ENCODE peak calls at places on chromosomes 2 and 18, in eight cellular contexts. K is Peyer's patch, Y is GM12892, X is IMR-90, Z is body of pancreas, C is HepG2, M is A549, O is H54. A is an unnamed sample.

GRCh38 chr2:124708661-124709060 is 683.6 kb downstream of the CNTNAP5 start:
- DNase-seq in K (no peak), Y (no peak), X (no peak), Z (no peak), C (no peak), M (no peak), O (no peak), A (no peak)

GRCh38 chr2:119808516-119809147 is 48.9 kb downstream of the PTPN4 start:
- DNase-seq in K (no peak), Y (no peak), X (no peak), Z (no peak), C (no peak), M (no peak), O (no peak), A (no peak)

GRCh38 chr18:421236-422155 is 79.0 kb downstream of the COLEC12 start:
- DNase-seq in K (no peak), Y (no peak), X (peak), Z (peak), C (peak), M (no peak), O (no peak), A (no peak)

GRCh38 chr2:28656937-28657615 is 94.6 kb upstream of the PPP1CB start:
- DNase-seq in K (no peak), Y (no peak), X (no peak), Z (no peak), C (peak), M (no peak), O (no peak), A (no peak)

GRCh38 chr2:54966165-54966819 is 84.0 kb downstream of the RTN4 start:
- DNase-seq in K (no peak), Y (no peak), X (no peak), Z (no peak), C (no peak), M (no peak), O (no peak), A (no peak)

GRCh38 chr18:6605115-6605869 is 124.2 kb upstream of the ARHGAP28 start:
- DNase-seq in K (no peak), Y (no peak), X (peak), Z (no peak), C (no peak), M (no peak), O (no peak), A (no peak)

GRCh38 chr2:43100883-43101662 is 125.3 kb downstream of the ZFP36L2 start:
- DNase-seq in K (no peak), Y (no peak), X (peak), Z (peak), C (no peak), M (no peak), O (no peak), A (no peak)

GRCh38 chr2:152415231-152415642 is 80.3 kb downstream of the FMNL2 start:
- DNase-seq in K (no peak), Y (no peak), X (peak), Z (peak), C (peak), M (no peak), O (no peak), A (no peak)

GRCh38 chr2:53770264-53770663 is 2.7 kb downstream of the CHAC2 start:
- DNase-seq in K (no peak), Y (no peak), X (no peak), Z (no peak), C (no peak), M (no peak), O (no peak), A (no peak)

GRCh38 chr2:53769318-53769945 is 1.8 kb downstream of the CHAC2 start:
- DNase-seq in K (no peak), Y (no peak), X (no peak), Z (no peak), C (no peak), M (no peak), O (no peak), A (no peak)

GRCh38 chr2:53765749-53766148 is 1.9 kb upstream of the CHAC2 start:
- DNase-seq in K (no peak), Y (no peak), X (no peak), Z (no peak), C (no peak), M (no peak), O (no peak), A (no peak)

GRCh38 chr2:53768233-53768542 is 584 bp downstream of the CHAC2 start:
- DNase-seq in K (no peak), Y (no peak), X (no peak), Z (no peak), C (no peak), M (peak), O (no peak), A (no peak)

GRCh38 chr2:53767405-53768232 is at the start of gene CHAC2:
- DNase-seq in K (peak), Y (peak), X (peak), Z (peak), C (peak), M (peak), O (peak), A (peak)
- TF ChIP-seq POLR2A in K (no peak), Y (peak), X (peak), Z (peak), C (peak), M (peak), O (peak), A (peak)

GRCh38 chr2:64751286-64752260 is 97.9 kb upstream of the SERTAD2 start:
- DNase-seq in K (peak), Y (peak), X (peak), Z (peak), C (peak), M (peak), O (peak), A (peak)
- TF ChIP-seq POLR2A in K (peak), Y (peak), X (peak), Z (peak), C (peak), M (peak), O (peak), A (no peak)

DNA sequence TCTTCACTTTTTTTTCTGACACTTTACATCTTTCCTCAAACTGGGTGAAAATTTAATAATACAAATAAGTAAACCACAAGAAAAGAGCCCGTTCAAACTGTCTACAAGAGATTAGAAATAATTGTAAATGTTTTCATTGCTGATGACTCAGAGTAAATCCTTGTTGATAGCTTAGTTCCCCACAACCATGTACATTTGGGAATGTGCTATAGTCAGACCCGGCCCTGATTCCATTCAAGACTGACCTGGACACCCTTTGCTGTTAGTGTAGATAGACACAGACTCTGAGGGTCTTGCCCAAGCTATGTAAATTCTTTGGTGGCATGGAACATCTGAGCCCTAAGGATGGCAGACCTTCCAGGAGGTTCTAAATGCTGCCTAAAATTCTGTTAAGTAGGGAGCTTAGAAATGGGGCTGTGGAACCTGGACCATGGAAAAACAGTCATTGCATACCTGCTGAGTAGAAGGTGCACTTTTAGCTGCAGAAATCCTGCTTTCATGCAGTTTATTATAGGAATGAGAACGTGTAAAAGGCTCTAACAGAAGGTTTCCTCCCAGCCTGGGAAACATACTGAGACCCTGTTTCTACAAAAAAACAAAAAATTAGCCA is 3.7 kb downstream of the MALT1 start:
- DNase-seq in K (no peak), Y (no peak), X (peak), Z (no peak), C (no peak), M (no peak), O (peak), A (no peak)
- TF ChIP-seq POLR2A in K (no peak), Y (no peak), X (no peak), Z (no peak), C (no peak), M (no peak), O (no peak), A (peak)

GRCh38 chr2:26246818-26247217 is 2.1 kb downstream of the HADHB start:
- DNase-seq in K (no peak), Y (no peak), X (peak), Z (no peak), C (no peak), M (no peak), O (no peak), A (no peak)

GRCh38 chr2:26245231-26245732 is 543 bp downstream of the HADHB start:
- DNase-seq in K (peak), Y (no peak), X (peak), Z (peak), C (peak), M (peak), O (no peak), A (no peak)

GRCh38 chr2:26243643-26244478 is 571 bp downstream of the HADHA start:
- DNase-seq in K (no peak), Y (no peak), X (peak), Z (no peak), C (no peak), M (peak), O (no peak), A (peak)

GRCh38 chr2:26245810-26246209 is 1.1 kb downstream of the HADHB start:
- DNase-seq in K (no peak), Y (no peak), X (peak), Z (no peak), C (peak), M (no peak), O (no peak), A (peak)

DNA sequence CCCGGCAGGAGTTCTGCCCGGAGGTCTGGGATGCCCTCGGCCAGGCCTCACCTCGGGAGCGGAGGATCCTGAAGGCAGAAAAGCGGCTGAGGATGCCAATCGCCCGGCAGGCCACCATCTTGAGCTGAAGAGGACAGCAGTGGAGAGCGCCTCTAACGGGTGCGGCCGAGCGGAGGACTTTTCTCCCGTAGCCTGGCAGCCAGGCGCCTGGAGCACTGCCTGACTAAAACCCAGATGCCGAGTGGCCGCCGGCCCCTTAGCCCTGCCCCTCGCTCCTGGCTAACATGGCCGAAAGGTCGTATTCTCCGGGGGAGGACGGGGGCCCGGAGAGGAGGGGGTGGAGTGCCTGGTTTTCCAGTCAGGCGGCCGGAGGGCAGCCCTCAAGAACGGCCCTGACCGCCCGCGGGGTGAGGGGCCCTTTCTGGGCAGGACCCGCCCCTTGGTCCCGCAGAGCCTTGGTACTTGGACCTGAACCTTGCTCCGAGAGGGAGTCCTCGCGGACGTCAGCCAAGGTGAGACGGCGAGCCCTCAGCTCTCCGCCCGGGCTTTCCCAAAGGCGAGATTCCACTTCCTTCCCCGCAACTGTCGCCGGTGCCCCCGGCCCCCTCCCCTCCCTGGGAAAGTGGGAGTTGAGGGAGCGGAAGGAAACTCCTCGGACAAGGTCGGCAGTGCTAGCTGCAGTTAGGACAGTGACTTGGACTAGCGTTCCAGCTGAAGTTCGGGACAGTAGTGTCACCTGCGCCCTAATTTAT is at the start of the genes HADHA and HADHB:
- DNase-seq in K (peak), Y (peak), X (peak), Z (peak), C (peak), M (peak), O (peak), A (peak)
- TF ChIP-seq POLR2A in K (peak), Y (peak), X (peak), Z (peak), C (peak), M (peak), O (peak), A (peak)

GRCh38 chr2:110677530-110678456 is at the start of gene BUB1:
- DNase-seq in K (peak), Y (peak), X (peak), Z (peak), C (peak), M (peak), O (peak), A (peak)
- TF ChIP-seq POLR2A in K (peak), Y (peak), X (peak), Z (peak), C (peak), M (peak), O (peak), A (peak)

DNA sequence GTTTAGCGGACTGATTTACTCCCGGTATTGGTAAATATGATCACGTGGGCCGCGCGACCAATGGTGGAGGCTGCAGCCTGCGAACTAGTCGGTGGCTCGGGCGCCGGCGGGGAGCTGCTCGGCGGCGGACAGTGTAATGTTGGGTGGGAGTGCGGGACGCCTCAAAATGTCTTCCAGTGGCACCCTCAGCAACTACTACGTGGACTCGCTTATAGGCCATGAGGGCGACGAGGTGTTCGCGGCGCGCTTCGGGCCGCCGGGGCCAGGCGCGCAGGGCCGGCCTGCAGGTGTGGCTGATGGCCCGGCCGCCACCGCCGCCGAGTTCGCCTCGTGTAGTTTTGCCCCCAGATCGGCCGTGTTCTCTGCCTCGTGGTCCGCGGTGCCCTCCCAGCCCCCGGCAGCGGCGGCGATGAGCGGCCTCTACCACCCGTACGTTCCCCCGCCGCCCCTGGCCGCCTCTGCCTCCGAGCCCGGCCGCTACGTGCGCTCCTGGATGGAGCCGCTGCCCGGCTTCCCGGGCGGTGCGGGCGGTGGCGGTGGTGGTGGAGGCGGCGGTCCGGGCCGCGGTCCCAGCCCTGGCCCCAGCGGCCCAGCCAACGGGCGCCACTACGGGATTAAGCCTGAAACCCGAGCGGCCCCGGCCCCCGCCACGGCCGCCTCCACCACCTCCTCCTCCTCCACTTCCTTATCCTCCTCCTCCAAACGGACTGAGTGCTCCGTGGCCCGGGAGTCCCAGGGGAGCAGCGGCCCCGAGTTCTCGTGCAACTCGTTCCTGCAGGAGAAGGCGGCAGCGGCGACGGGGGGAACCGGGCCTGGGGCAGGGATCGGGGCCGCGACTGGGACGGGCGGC is at the start of gene HOXD9:
- DNase-seq in K (peak), Y (no peak), X (no peak), Z (no peak), C (no peak), M (no peak), O (no peak), A (no peak)
- TF ChIP-seq POLR2A in K (no peak), Y (no peak), X (no peak), Z (no peak), C (no peak), M (no peak), O (no peak), A (no peak)

DNA sequence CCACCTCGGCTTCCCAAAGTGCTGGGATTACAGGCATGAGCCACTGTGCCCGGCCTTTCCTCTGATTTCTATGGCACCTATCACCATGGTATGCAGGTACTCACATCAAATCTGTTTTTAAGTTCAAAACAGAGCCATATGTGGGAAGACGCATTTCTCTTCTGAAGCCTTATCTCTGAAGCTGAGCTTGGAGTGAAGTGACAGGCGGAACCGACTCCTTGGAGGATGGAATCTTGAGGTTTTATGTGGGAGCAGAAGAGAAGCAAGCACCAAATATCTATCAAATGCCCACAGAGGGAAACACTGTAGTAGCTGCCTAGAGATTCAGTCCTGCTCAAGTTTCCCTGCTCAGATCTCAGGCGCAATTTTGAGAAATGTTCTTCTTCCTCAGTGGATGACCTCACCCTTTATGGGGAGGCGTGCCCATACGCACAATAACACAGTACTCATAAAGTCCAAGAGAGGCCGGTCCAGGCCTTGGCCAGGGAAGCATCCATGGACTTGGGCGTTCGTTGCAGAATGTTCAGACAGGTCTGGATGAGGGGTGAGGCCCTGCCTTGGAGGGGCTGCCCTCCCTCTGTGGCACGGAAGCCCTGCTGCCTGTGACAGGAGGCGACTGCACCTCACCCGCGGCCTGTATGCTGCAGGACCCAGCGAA is 67.9 kb downstream of the HNRNPLL start:
- DNase-seq in K (no peak), Y (no peak), X (no peak), Z (no peak), C (no peak), M (no peak), O (no peak), A (no peak)
- TF ChIP-seq POLR2A in K (no peak), Y (no peak), X (no peak), Z (no peak), C (no peak), M (no peak), O (no peak), A (no peak)